ENCODE peak calls at places on chromosomes 1 and 21, in four cellular contexts. D, J, B and R are unnamed samples.

GRCh38 chr1:20211511-20211931 is 25.2 kb upstream of the PLA2G2C start:
- DNase-seq in D (no peak), J (no peak), B (no peak), R (no peak)

GRCh38 chr1:100736324-100736723 is 16.8 kb downstream of the VCAM1 start:
- DNase-seq in D (no peak), J (no peak), B (no peak), R (no peak)

GRCh38 chr1:11764519-11764918 is 2.5 kb downstream of the C1orf167 start:
- DNase-seq in D (no peak), J (no peak), B (no peak), R (no peak)

GRCh38 chr1:84611091-84611490 is 36.9 kb upstream of the CTBS start:
- DNase-seq in D (no peak), J (no peak), B (no peak), R (no peak)

GRCh38 chr1:31937300-31938183 is 626 bp downstream of the PTP4A2 start:
- DNase-seq in D (peak), J (peak), B (no peak), R (peak)

GRCh38 chr21:16800536-16800935 is 712.3 kb upstream of the CXADR start:
- DNase-seq in D (no peak), J (no peak), B (no peak), R (no peak)

GRCh38 chr1:174051956-174052355 is 29.8 kb upstream of the RC3H1 start:
- DNase-seq in D (no peak), J (no peak), B (no peak), R (no peak)

GRCh38 chr1:39158330-39159086 is 46.0 kb upstream of the MACF1 start:
- DNase-seq in D (no peak), J (peak), B (peak), R (no peak)

GRCh38 chr1:200891774-200892157 is 2.9 kb upstream of the INAVA start:
- DNase-seq in D (peak), J (no peak), B (no peak), R (no peak)

GRCh38 chr1:227038401-227038800 is 98.3 kb downstream of the COQ8A start:
- DNase-seq in D (no peak), J (no peak), B (no peak), R (no peak)

GRCh38 chr1:109499661-109500536 is 6.0 kb downstream of the CYB561D1 start:
- DNase-seq in D (no peak), J (peak), B (no peak), R (no peak)

GRCh38 chr1:36142121-36142520 is 7.2 kb downstream of the TRAPPC3 start:
- DNase-seq in D (no peak), J (no peak), B (no peak), R (no peak)

GRCh38 chr1:226082959-226083302 is 20.4 kb downstream of the H3-3A start:
- DNase-seq in D (no peak), J (no peak), B (no peak), R (peak)

GRCh38 chr1:39692152-39693064 is 1.2 kb upstream of the HPCAL4 start:
- DNase-seq in D (no peak), J (no peak), B (no peak), R (no peak)

GRCh38 chr21:31142600-31142999 is 104.3 kb upstream of the KRTAP19-8 start:
- DNase-seq in D (no peak), J (no peak), B (no peak), R (no peak)

GRCh38 chr21:32843561-32843960 is 72.0 kb upstream of the PAXBP1 start:
- DNase-seq in D (no peak), J (no peak), B (no peak), R (no peak)

GRCh38 chr1:54274448-54274847 is 74.5 kb downstream of the MRPL37 start:
- DNase-seq in D (no peak), J (no peak), B (no peak), R (no peak)
- TF ChIP-seq SPI1 in D (no peak), J (no peak), B (no peak), R (no peak)

DNA sequence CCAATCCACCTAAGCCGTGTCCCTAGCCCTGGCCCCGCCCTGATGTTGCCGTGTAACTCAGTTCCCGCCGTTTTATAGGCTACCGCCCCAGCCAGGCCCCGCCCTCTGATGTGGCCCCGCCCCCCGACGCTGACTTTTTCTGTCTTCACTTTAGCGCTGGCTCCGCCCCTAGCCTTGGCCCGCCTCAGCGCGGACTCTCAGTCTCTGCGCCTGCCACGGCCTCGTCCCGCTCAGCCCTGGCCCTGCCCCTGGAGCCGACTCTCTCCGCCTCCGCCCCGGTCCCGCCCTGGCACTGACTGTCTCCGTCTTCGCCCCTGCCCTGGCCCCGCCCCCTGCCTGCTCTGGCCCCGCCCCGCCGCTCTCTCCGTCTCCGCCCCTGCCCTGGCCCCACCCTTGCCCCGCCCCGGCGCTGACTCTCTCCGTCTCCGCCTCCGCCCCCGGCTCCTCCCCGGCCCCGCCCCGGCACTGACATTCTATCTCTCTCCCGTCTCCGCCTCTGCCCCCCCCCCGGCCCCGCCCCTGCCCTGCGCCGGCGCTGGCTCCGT is 5.2 kb downstream of the MATN1 start:
- DNase-seq in D (peak), J (peak), B (peak), R (peak)
- TF ChIP-seq POLR2AphosphoS5 in D (no peak), J (no peak), B (no peak), R (no peak)

DNA sequence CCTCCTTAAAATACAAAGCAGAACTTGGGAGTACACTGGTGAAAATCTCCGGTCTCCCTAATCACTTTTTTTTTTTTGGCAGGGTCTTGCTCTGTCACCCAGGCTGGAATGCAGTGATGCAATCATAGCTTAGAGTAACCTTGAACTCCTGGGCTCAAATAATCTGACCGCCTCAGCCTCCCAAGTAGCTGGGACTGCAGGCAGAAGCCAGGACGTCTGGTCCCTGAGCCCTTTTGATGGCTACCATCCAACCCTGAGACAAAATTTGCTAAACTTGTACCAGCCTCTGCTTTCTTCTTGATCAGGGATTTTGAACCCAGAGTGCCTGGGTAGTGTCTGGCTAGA is 4.1 kb downstream of the L1TD1 start:
- DNase-seq in D (no peak), J (no peak), B (no peak), R (no peak)
- TF ChIP-seq SPI1 in D (no peak), J (no peak), B (no peak), R (no peak)

GRCh38 chr1:26166719-26167281 is 2.0 kb downstream of the C1orf232 start:
- DNase-seq in D (no peak), J (no peak), B (no peak), R (no peak)

GRCh38 chr1:26163684-26164035 is 4.8 kb downstream of the FAM110D start:
- DNase-seq in D (no peak), J (no peak), B (no peak), R (no peak)

GRCh38 chr1:26165126-26165892 is 3.5 kb downstream of the C1orf232 start:
- DNase-seq in D (no peak), J (no peak), B (no peak), R (no peak)

GRCh38 chr1:26162220-26162703 is 3.4 kb downstream of the FAM110D start:
- DNase-seq in D (no peak), J (no peak), B (no peak), R (peak)

DNA sequence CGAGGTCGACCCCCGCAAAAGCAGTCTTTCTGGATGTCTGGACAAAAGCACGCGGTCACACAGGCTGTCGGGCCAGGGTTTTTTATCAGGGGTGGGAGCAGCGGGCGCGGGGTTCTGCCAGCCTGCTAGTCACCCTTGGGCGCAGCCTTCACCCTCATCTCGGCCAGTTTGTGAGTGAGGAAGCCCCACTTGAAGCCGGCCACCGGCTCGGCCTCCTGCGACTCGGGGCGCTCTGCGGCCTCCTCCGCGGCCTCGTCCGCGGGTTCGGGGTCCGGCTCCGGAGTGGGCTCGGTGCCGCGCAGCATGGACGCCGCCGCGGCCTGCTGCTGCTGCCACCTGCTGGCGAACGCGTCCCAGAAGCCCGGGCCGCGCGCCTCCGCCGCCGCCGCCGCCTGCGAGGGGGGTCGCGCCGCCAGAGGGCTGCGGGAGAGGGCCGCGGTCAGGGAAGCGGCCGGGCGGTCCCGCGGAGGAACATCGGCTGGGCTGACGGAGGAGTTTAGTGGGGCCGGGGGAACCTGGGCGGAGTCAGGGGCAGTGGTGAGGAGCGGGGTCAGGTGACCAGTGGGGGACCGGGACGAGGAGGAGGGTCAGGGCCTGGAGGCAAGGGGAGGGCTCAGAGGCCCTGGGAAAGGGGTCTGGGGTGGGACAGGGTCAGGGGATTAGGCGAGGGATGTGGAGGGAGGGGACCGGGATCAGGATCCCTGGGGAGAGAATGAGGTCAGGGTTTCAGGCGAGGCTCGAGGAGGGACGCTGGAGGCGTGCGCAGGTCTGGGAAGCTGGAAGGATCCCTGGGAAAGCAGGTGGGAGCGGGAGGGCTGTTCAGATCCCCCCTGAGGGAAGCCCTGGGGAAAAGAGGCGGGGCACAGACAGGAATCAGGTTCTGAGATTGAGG is 4.5 kb downstream of the C1orf232 start:
- DNase-seq in D (peak), J (peak), B (no peak), R (no peak)
- TF ChIP-seq POLR2AphosphoS5 in D (no peak), J (no peak), B (no peak), R (no peak)

DNA sequence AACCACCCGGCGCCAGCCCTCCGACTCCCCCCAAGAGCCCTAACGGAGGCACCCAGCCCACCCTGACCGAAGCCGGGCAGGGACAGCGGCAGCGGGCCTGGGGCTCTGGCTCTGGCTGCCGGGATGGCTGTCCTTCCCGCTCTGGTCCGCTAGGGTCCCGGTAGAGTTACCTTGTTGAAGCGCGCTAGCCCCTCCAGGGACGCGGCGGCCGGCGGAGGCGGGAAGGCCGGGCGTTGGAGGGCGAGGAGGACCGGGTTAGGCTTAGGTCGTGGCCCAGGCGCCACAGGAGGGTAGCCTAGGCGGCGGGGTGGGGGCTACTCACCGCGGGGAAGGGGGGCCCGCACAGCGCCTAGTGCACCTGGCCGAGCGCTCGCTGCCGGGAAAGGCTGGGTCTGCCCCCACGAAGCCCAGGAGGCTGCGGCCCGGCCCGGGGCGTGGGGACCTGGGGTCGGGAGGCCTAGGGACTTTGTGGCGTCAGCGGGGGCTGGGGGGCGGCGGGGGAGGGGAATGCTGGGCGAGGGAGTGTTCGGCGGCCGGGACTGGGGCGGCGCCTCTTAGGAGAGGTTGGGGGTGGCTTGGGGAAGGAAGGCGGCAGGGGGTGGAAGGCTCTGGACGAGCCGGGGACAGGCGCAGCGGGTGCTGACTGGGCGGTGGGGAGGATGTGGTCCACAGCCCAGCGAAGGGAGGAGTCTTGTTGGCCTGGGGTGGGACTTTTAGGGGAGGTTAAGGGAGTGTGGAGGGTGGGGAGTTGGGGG is at the start of gene TRIM17:
- DNase-seq in D (peak), J (no peak), B (no peak), R (no peak)
- TF ChIP-seq SPI1 in D (no peak), J (no peak), B (no peak), R (no peak)

DNA sequence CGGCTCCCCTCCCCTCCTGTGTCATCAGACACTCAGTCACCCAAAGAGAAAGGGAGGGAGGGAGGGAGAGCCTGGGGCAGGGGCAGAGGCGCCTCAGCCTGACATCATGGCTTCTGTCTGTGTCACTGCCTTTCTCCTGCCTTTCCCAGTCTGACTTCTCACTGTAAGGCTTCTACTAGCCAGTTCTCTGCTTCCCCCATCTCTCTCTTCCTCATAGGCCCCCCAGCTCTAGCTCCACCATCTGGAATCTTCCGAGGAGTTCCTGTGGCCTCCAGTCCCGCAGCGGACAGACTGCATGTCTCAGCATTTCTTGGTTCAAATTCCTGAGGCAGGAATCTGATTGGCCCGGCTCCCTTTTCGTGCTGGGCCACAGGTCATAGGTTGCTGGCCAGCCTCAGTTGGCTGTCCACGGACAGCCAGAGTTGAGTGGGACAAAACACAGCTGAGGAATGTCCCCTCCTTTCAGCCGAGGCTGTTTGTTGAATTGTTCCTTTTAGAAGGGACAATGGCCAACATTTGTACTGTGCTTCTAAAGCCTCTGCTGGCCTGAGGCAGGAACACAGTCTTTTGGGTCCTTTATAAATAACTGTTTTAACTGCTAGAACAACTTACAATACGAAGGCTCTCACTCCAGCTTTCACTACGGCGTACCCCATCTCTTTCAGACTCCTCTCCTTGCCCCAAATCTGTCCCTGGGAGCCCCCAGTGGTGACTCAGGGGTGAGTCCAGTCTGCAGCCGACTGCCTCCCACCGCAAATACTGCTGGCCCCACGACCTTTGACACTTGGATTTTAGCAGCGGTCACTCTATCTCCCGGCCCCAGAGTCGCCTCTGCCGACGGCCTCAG is 18.8 kb upstream of the KANK4 start:
- DNase-seq in D (no peak), J (peak), B (no peak), R (no peak)
- TF ChIP-seq POLR2AphosphoS5 in D (no peak), J (no peak), B (no peak), R (no peak)

DNA sequence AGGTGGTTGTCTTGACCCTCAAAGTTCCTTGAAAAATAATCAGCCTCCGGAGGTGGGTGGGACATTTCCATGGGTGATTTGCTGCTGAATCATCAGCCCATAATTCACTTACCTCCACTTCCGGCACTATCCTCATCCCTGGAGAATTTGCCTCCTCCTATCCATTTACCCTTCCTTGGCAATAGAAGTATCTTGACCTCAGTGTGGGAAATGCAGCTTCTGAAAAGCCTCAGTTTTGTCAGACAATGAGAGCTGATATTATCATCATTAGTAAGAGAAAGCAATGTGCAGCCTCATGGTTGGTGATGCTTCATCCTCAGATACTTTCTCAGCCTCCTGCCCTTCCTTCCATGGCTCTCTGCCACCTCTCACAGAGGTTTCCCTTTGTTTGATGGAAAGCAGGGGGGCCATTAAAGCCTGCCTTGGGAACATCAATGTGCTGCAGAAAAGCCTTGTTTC is 33.3 kb upstream of the RGS4 start:
- DNase-seq in D (no peak), J (no peak), B (no peak), R (no peak)
- TF ChIP-seq SPI1 in D (no peak), J (no peak), B (no peak), R (no peak)

GRCh38 chr1:211581521-211581920 is 2.6 kb upstream of the SLC30A1 start:
- DNase-seq in D (no peak), J (no peak), B (no peak), R (no peak)
- TF ChIP-seq POLR2AphosphoS5 in D (no peak), J (no peak), B (no peak), R (no peak)

DNA sequence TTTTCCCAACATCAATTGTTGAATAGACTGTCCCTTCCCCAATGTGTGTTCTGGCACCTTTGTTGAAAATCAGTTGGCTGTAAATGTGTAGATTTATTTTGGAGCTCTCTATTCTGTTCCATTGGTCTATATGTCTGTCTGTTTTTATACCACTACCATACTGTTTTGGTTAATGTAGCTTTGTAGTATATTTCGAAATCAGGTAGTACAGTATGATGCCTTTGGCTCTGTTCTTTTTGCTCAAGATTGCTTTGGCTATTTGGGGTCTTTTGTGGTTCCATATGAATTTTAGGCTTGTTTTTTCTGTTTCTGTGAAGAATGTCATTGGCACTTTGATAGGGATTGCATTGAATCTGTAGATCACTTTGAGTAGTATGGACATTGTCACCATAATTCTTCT is 8.1 kb downstream of the ACOT11 start:
- DNase-seq in D (no peak), J (no peak), B (no peak), R (no peak)
- TF ChIP-seq SPI1 in D (no peak), J (no peak), B (no peak), R (no peak)

DNA sequence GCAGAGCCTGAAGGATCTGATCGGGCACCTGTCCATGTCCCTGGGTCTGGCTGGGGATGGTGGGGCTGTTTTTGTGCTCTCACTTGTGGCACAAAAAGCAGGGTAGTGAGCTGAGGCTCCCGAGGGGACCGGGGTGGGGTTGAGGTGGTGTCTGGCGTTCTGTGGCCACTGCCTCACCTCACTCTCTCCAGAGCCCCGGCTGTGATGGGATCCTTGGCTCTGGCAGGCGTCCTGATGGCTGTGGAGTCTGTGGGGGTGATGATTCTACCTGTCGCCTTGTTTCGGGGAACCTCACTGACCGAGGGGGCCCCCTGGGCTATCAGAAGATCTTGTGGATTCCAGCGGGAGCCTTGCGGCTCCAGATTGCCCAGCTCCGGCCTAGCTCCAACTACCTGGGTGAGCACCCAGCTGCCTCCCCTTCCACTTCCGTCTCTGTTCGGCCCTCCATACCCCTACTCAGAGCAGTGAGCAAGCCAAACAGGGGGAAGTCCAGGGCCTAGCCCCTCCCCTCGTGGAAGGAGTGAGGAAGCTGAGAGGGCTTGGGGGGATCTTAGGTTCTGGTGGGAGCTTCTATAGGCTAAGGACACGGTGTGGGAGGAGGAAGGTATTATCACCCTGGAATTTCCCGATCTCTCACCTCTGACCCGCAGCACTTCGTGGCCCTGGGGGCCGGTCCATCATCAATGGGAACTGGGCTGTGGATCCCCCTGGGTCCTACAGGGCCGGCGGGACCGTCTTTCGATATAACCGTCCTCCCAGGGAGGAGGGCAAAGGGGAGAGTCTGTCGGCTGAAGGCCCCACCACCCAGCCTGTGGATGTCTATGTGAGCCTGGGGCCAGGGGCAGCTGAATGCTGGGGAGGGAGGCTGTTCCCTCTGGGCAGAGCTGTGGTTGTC is 7.0 kb downstream of the ADAMTSL4 start:
- DNase-seq in D (no peak), J (no peak), B (no peak), R (no peak)
- TF ChIP-seq POLR2AphosphoS5 in D (no peak), J (no peak), B (no peak), R (no peak)